ENCODE peak calls at places on chromosome 6, in seven cellular contexts. H, G, F, N, U, C and L are unnamed samples.

GRCh38 chr6:105949939-105950582 is 136.1 kb upstream of the PRDM1 start:
- DNase-seq in N (no peak), F (no peak), C (no peak), U (no peak), H (no peak), G (no peak), L (no peak)

GRCh38 chr6:46233131-46233530 is 62.4 kb upstream of the ENPP5 start:
- DNase-seq in N (no peak), F (no peak), C (no peak), G (no peak), U (no peak), H (no peak), L (no peak)

GRCh38 chr6:105321728-105322127 is 81.2 kb downstream of the PREP start:
- DNase-seq in N (no peak), C (no peak), G (no peak), F (no peak), H (no peak), U (no peak), L (no peak)

GRCh38 chr6:125310994-125311649 is 9.4 kb upstream of the HDDC2 start:
- DNase-seq in U (peak), G (peak), F (peak), C (no peak), H (no peak), N (no peak), L (no peak)

GRCh38 chr6:158626360-158627167 is 18.0 kb downstream of the DYNLT1 start:
- DNase-seq in N (no peak), G (no peak), F (no peak), C (no peak), U (no peak), H (no peak), L (no peak)

GRCh38 chr6:107511410-107512070 is 21.6 kb downstream of the SOBP start:
- DNase-seq in H (no peak), C (no peak), U (no peak), F (no peak), G (no peak), N (no peak), L (no peak)

GRCh38 chr6:42279144-42279781 is 61.6 kb upstream of the MRPS10 start:
- DNase-seq in N (no peak), H (no peak), C (no peak), F (no peak), U (no peak), G (no peak), L (no peak)

GRCh38 chr6:501891-502601 is 110.5 kb downstream of the IRF4 start:
- DNase-seq in N (peak), U (no peak), H (no peak), C (no peak), F (no peak), G (no peak), L (no peak)

GRCh38 chr6:105900120-105900937 is 185.8 kb upstream of the PRDM1 start:
- DNase-seq in N (no peak), U (no peak), H (no peak), F (no peak), C (no peak), G (no peak), L (no peak)

GRCh38 chr6:163165155-163165910 is 249.2 kb upstream of the QKI start:
- DNase-seq in G (peak), U (no peak), N (no peak), C (no peak), F (no peak), H (no peak), L (no peak)

GRCh38 chr6:101776919-101777350 is 383.4 kb downstream of the GRIK2 start:
- DNase-seq in H (no peak), N (no peak), U (no peak), F (no peak), C (no peak), G (no peak), L (no peak)

GRCh38 chr6:99130897-99131873 is 183.4 kb upstream of the FBXL4 start:
- DNase-seq in U (no peak), N (no peak), F (peak), C (no peak), G (no peak), H (no peak), L (no peak)

GRCh38 chr6:21214738-21215448 is 378.7 kb upstream of the SOX4 start:
- DNase-seq in G (no peak), N (no peak), F (no peak), H (no peak), U (no peak), C (no peak), L (no peak)

GRCh38 chr6:158005626-158006180 is 24.0 kb downstream of the SYNJ2 start:
- DNase-seq in C (no peak), F (no peak), N (no peak), U (no peak), G (no peak), H (no peak), L (no peak)

GRCh38 chr6:136566007-136566487 is 15.8 kb upstream of the MAP7 start:
- DNase-seq in N (no peak), U (peak), G (no peak), F (no peak), C (no peak), H (no peak), L (no peak)

GRCh38 chr6:111788779-111789276 is 84.4 kb downstream of the FYN start:
- DNase-seq in G (no peak), C (no peak), H (no peak), N (no peak), F (peak), U (peak), L (no peak)

GRCh38 chr6:41894366-41895299 is 542 bp downstream of the USP49 start:
- DNase-seq in H (no peak), N (no peak), G (no peak), U (no peak), F (no peak), C (no peak), L (no peak)

GRCh38 chr6:82144007-82144851 is 103.3 kb downstream of the IBTK start:
- DNase-seq in G (peak), U (no peak), F (peak), N (no peak), C (peak), H (no peak), L (no peak)

GRCh38 chr6:73180076-73180717 is 45.1 kb downstream of the KHDC1L start:
- DNase-seq in N (no peak), U (no peak), C (no peak), H (no peak), F (no peak), G (no peak), L (no peak)

GRCh38 chr6:37926661-37927060 is 107.1 kb downstream of the ZFAND3 start:
- DNase-seq in F (no peak), C (no peak), N (no peak), G (no peak), H (peak), U (no peak), L (no peak)

GRCh38 chr6:163490826-163491577 is 76.5 kb downstream of the QKI start:
- DNase-seq in F (no peak), H (no peak), G (no peak), U (no peak), C (no peak), N (no peak), L (no peak)

GRCh38 chr6:166932616-166933015 is 23.7 kb downstream of the RNASET2 start:
- DNase-seq in F (no peak), U (no peak), N (no peak), C (no peak), H (no peak), G (no peak), L (no peak)

GRCh38 chr6:128070406-128070805 is 169.5 kb upstream of the THEMIS start:
- DNase-seq in C (no peak), U (no peak), G (no peak), F (no peak), N (no peak), H (no peak), L (no peak)

GRCh38 chr6:131400054-131400781 is 172.8 kb upstream of the ARG1 start:
- DNase-seq in U (peak), F (peak), C (no peak), G (no peak), N (no peak), H (no peak), L (no peak)

GRCh38 chr6:52509281-52510212 is 67.3 kb downstream of the TRAM2 start:
- DNase-seq in G (no peak), H (no peak), C (no peak), F (no peak), U (no peak), N (no peak), L (no peak)

GRCh38 chr6:158854214-158855101 is 35.3 kb upstream of the EZR start:
- DNase-seq in N (no peak), G (no peak), U (peak), C (no peak), F (peak), H (no peak), L (no peak)

GRCh38 chr6:36936824-36937223 is 17.7 kb upstream of the PI16 start:
- DNase-seq in F (no peak), C (no peak), H (no peak), G (no peak), N (no peak), U (no peak), L (no peak)

GRCh38 chr6:73796881-73797280 is 100.9 kb downstream of the CD109 start:
- DNase-seq in U (no peak), F (no peak), H (no peak), G (no peak), C (no peak), N (no peak), L (no peak)

GRCh38 chr6:54614499-54615195 is 231.9 kb upstream of the FAM83B start:
- DNase-seq in U (no peak), N (no peak), C (no peak), G (no peak), H (no peak), F (no peak), L (no peak)

GRCh38 chr6:22025468-22026159 is 271.2 kb downstream of the PRL start:
- DNase-seq in N (no peak), C (peak), F (no peak), G (peak), U (peak), H (peak), L (peak)

GRCh38 chr6:163352966-163353365 is 61.6 kb upstream of the QKI start:
- DNase-seq in F (no peak), C (no peak), H (no peak), N (no peak), U (no peak), G (no peak), L (no peak)

DNA sequence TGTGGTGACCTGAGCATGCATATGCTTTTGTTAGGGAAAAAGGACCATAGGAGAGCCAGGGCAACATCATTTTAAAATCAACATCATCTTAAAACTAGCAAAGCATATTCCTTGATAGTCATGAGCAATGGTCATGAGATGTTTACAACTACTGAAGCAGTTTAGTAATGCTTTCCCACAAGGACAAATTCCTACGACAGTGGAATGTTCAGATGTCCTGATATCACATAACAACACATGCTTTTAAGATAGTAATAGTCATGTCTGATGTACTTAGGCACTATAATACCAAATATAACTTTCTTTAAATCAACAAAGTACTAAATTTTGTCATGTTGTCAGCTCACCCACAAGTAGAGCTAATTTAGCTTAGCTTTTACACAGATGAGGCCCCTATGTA is 370.3 kb downstream of the HTR1B start:
- DNase-seq in G (no peak), U (no peak), N (no peak), H (no peak), F (no peak), C (no peak), L (no peak)
- TF ChIP-seq TAF1 in G (no peak), U (no peak), N (no peak), H (no peak), F (no peak), C (no peak), L (no peak)

DNA sequence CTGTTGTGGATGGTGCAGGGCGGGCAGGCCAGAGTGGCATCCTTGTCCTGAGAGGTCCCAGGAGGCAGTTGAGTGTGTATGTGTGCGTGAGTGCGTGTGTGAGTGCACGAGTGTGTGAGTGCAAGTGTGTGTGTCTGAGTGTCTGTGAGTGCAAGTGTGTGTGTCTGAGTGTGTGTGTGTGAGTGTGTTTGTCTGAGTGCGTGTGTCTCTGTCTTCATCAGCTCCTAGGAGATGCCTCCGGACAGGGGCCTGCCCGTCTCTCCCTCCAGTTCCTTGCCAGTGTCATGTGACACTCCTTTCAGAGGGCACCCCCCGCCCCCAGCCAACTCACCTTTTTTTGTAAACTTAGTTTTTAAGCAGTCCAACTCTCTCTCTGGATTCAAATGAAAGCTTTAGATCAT is 12.3 kb downstream of the IGF2R start:
- DNase-seq in F (no peak), N (no peak), U (no peak), G (no peak), C (no peak), H (no peak), L (no peak)
- TF ChIP-seq TAF1 in F (no peak), N (no peak), U (no peak), G (no peak), C (no peak), H (no peak), L (no peak)

GRCh38 chr6:39203804-39204495 is 25.3 kb downstream of the KCNK5 start:
- DNase-seq in N (no peak), F (no peak), H (no peak), G (no peak), C (no peak), U (peak), L (no peak)
- TF ChIP-seq TAF1 in N (no peak), F (no peak), H (peak), G (no peak), C (no peak), U (no peak), L (no peak)

DNA sequence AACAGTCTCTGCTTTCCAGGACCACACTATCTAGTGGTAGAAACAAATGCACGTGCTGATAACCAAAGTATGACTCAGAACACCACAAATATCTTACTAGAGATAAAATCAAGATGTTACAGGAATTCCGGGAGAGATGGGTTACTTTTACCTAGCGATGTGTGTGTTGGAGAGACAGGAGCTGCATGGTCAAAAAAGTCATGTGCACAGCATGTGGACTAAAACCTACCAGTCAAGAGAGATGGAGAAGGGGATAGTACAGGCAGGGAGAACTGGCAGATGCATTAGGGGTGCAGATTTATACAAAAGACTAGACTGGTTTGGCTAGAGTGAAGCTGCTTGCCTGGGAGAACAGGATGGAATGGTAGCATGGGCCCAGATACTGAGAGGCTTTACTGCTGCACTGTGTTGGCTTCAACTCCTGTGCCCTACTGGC is 75.3 kb upstream of the MRAP2 start:
- DNase-seq in C (no peak), H (no peak), N (no peak), U (no peak), G (no peak), F (no peak), L (no peak)
- TF ChIP-seq TAF1 in C (no peak), H (no peak), N (no peak), U (no peak), G (no peak), F (no peak), L (no peak)

GRCh38 chr6:27066381-27066780 is 181.1 kb upstream of the PRSS16 start:
- DNase-seq in F (no peak), C (no peak), H (no peak), U (no peak), N (no peak), G (no peak), L (no peak)
- TF ChIP-seq TAF1 in F (no peak), C (no peak), H (no peak), U (no peak), N (no peak), G (no peak), L (no peak)

DNA sequence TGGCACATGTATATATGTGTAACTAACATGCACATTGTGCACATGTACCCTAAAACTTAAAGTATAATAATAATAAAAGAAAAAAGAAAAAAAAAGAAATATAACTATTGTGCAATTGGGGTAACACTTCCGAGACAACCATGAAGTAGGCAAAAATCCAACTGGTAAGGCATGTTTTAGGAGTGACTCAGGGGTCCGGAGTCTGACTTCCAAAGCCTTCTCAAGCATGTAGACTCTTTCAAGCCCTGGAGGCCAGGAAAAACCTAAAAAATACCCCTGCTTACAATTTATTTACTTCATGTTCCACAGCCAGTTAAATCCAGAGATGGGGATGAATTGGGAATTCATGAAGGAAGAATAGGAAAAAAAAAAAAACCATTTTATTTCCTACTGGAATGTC is 161.3 kb upstream of the PHACTR1 start:
- DNase-seq in F (no peak), U (no peak), G (no peak), C (no peak), H (no peak), N (no peak), L (no peak)
- TF ChIP-seq TAF1 in F (no peak), U (no peak), G (no peak), C (no peak), H (no peak), N (no peak), L (no peak)

GRCh38 chr6:34145161-34146020 is 496 bp downstream of the GRM4 start:
- DNase-seq in N (no peak), C (no peak), G (peak), H (no peak), U (peak), F (no peak), L (no peak)
- TF ChIP-seq TAF1 in N (no peak), C (no peak), G (no peak), H (peak), U (no peak), F (no peak), L (no peak)

GRCh38 chr6:117932676-117933075 is 25.6 kb downstream of the SLC35F1 start:
- DNase-seq in U (no peak), C (no peak), G (no peak), H (no peak), F (no peak), N (no peak), L (no peak)

GRCh38 chr6:117933471-117933870 is 26.4 kb downstream of the SLC35F1 start:
- DNase-seq in H (no peak), G (no peak), U (no peak), F (no peak), N (no peak), C (no peak), L (no peak)

GRCh38 chr6:117938324-117938995 is 31.4 kb downstream of the SLC35F1 start:
- DNase-seq in U (no peak), H (peak), F (no peak), G (no peak), C (no peak), N (no peak), L (no peak)
- TF ChIP-seq TAF1 in U (no peak), H (no peak), F (no peak), G (no peak), C (no peak), N (no peak), L (no peak)

GRCh38 chr6:108944707-108945685 is 96.8 kb downstream of the ARMC2 start:
- DNase-seq in H (no peak), N (no peak), F (no peak), G (no peak), C (no peak), U (no peak), L (no peak)

GRCh38 chr6:108947114-108947854 is 99.1 kb downstream of the ARMC2 start:
- DNase-seq in N (no peak), H (no peak), G (peak), C (no peak), U (no peak), F (no peak), L (no peak)

GRCh38 chr6:108945686-108946158 is 97.5 kb downstream of the ARMC2 start:
- DNase-seq in C (no peak), G (no peak), F (no peak), U (no peak), H (no peak), N (no peak), L (no peak)

GRCh38 chr6:108948252-108948651 is 100.0 kb downstream of the ARMC2 start:
- DNase-seq in H (no peak), N (no peak), U (no peak), F (no peak), C (no peak), G (peak), L (no peak)

GRCh38 chr6:108946695-108947094 is 98.5 kb downstream of the ARMC2 start:
- DNase-seq in F (no peak), C (no peak), U (no peak), N (no peak), G (no peak), H (no peak), L (no peak)
- TF ChIP-seq TAF1 in F (no peak), C (no peak), U (no peak), N (no peak), G (no peak), H (no peak), L (no peak)